ENCODE peak calls at places on chromosomes 4 and X, in seven cellular contexts. D is neural progenitor cell, U is bronchial epithelial cell, Y is tibial artery, P is astrocyte, J is psoas muscle, M is fibroblast of the aortic adventitia. W is an unnamed sample.

GRCh38 chr4:7254736-7255487 is 62.6 kb downstream of the SORCS2 start:
- DNase-seq in U (no peak), Y (no peak), M (peak), J (peak), D (no peak), P (no peak), W (no peak)

GRCh38 chrX:9677098-9677739 is 88.4 kb downstream of the GPR143 start:
- DNase-seq in P (peak), Y (no peak), D (no peak), U (peak), M (peak), J (no peak), W (peak)

GRCh38 chrX:30626402-30626801 is 26.8 kb upstream of the GK start:
- DNase-seq in D (no peak), Y (no peak), U (no peak), J (no peak), P (no peak), M (no peak), W (no peak)

GRCh38 chr4:89434364-89434988 is 126.9 kb upstream of the GPRIN3 start:
- DNase-seq in M (peak), P (peak), U (peak), D (peak), J (no peak), Y (no peak), W (peak)

GRCh38 chrX:30652527-30653414 is 452 bp upstream of the GK start:
- DNase-seq in D (peak), U (peak), P (peak), M (peak), J (peak), Y (peak), W (peak)

GRCh38 chr4:48602222-48602621 is 112.2 kb downstream of the ZAR1 start:
- DNase-seq in U (peak), M (peak), P (peak), J (no peak), Y (no peak), D (no peak), W (peak)

GRCh38 chr4:119730644-119730995 is 102.0 kb upstream of the PDE5A start:
- DNase-seq in P (no peak), D (no peak), J (no peak), Y (no peak), U (no peak), M (peak), W (no peak)

GRCh38 chr4:7557447-7557846 is 122.7 kb upstream of the PSAPL1 start:
- DNase-seq in Y (no peak), J (no peak), D (no peak), P (peak), M (peak), U (peak), W (peak)

GRCh38 chr4:40176602-40177001 is 20.2 kb upstream of the RHOH start:
- DNase-seq in Y (no peak), M (no peak), U (no peak), P (no peak), D (no peak), J (no peak), W (no peak)

GRCh38 chr4:158934996-158935669 is 166.3 kb downstream of the FNIP2 start:
- DNase-seq in Y (no peak), M (no peak), P (peak), J (no peak), D (peak), U (no peak), W (peak)

GRCh38 chr4:104860227-104861123 is 286.2 kb upstream of the TET2 start:
- DNase-seq in J (no peak), P (peak), Y (peak), U (peak), M (peak), D (peak), W (peak)

GRCh38 chr4:1056671-1057402 is 45.4 kb downstream of the FGFRL1 start:
- DNase-seq in J (no peak), P (no peak), D (no peak), M (no peak), U (no peak), Y (no peak), W (no peak)

GRCh38 chr4:55561884-55562283 is 15.2 kb upstream of the CLOCK start:
- DNase-seq in D (no peak), U (peak), J (no peak), P (no peak), M (no peak), Y (no peak), W (peak)

GRCh38 chrX:9859711-9860555 is 73.7 kb downstream of the SHROOM2 start:
- DNase-seq in D (no peak), M (no peak), Y (no peak), P (peak), U (peak), J (no peak), W (no peak)

GRCh38 chrX:9337056-9337455 is 127.8 kb upstream of the TBL1X start:
- DNase-seq in Y (peak), D (no peak), M (peak), P (peak), J (no peak), U (no peak), W (no peak)

GRCh38 chrX:152989292-152989658 is 4.6 kb downstream of the PNMA5 start:
- DNase-seq in P (no peak), M (peak), U (no peak), D (no peak), Y (no peak), J (no peak), W (no peak)

GRCh38 chrX:150408561-150408960 is 45.4 kb downstream of the MAMLD1 start:
- DNase-seq in J (no peak), M (no peak), D (no peak), Y (no peak), U (no peak), P (no peak), W (no peak)

GRCh38 chr4:153634737-153635353 is 49.2 kb upstream of the TLR2 start:
- DNase-seq in J (no peak), M (peak), Y (no peak), P (no peak), U (peak), D (peak), W (peak)

GRCh38 chr4:36079666-36080065 is 164.6 kb downstream of the ARAP2 start:
- DNase-seq in M (no peak), J (no peak), U (no peak), D (no peak), P (no peak), Y (no peak), W (no peak)

GRCh38 chr4:7120341-7120740 is 52.5 kb upstream of the GRPEL1 start:
- DNase-seq in P (no peak), J (no peak), U (no peak), D (no peak), Y (no peak), M (no peak), W (no peak)

GRCh38 chr4:8534129-8534528 is 46.1 kb upstream of the GPR78 start:
- DNase-seq in J (no peak), P (peak), U (peak), D (no peak), M (peak), Y (no peak), W (peak)

GRCh38 chr4:25767877-25768475 is 94.8 kb downstream of the SEL1L3 start:
- DNase-seq in M (peak), U (peak), P (peak), J (peak), Y (peak), D (peak), W (peak)

GRCh38 chr4:81260443-81261102 is 45.6 kb upstream of the PRKG2 start:
- DNase-seq in Y (no peak), J (no peak), M (peak), D (peak), P (no peak), U (no peak), W (peak)
- TF ChIP-seq CTCF in Y (no peak), J (no peak), M (peak), D (peak), P (peak), U (peak), W (peak)

GRCh38 chrX:64394874-64395567 is at the start of gene MTMR8:
- DNase-seq in D (peak), P (no peak), J (peak), Y (peak), M (no peak), U (peak), W (peak)
- H3K4me3 ChIP-seq in D (peak), P (peak), J (peak), Y (peak), M (no peak), U (peak), W (peak)

GRCh38 chr4:6090936-6091335 is 72.7 kb upstream of the C4orf50 start:
- DNase-seq in Y (no peak), D (no peak), M (no peak), P (no peak), J (no peak), U (no peak), W (no peak)

GRCh38 chr4:6088950-6089349 is 70.7 kb upstream of the C4orf50 start:
- DNase-seq in J (no peak), U (no peak), D (no peak), Y (no peak), P (no peak), M (no peak), W (no peak)

GRCh38 chr4:6085028-6085942 is 67.1 kb upstream of the C4orf50 start:
- DNase-seq in Y (no peak), D (no peak), U (no peak), J (no peak), M (no peak), P (no peak), W (no peak)

GRCh38 chr4:6085943-6086628 is 67.9 kb upstream of the C4orf50 start:
- DNase-seq in P (no peak), D (no peak), M (no peak), U (no peak), J (no peak), Y (no peak), W (no peak)

DNA sequence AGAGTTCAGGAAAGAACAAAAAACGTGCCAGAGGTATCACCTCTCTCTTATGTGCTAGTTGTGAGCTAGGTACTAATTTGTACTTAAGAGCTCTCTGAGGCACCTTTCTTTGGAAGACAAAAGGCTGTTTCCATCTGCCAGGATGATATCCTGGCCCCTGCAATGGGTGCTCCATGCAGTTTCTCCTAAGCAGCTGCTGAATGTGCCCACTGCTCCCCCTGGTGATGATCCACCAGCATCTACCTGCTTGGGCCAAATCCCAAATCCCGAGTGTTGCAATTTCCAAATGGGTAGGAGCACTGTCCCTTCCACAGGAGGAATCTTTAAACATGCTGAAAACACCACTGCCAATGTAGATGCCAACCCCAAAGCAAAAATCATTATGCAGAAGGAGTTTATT is 69.4 kb upstream of the C4orf50 start:
- DNase-seq in Y (no peak), U (peak), J (no peak), P (no peak), M (peak), D (peak), W (peak)
- TF ChIP-seq CTCF in Y (no peak), U (peak), J (peak), P (peak), M (no peak), D (peak), W (no peak)

GRCh38 chr4:138681000-138681604 is 334.5 kb upstream of the NOCT start:
- DNase-seq in J (peak), U (peak), M (peak), P (no peak), D (peak), Y (peak), W (peak)
- H3K4me3 ChIP-seq in J (no peak), U (no peak), M (no peak), P (no peak), D (no peak), Y (no peak), W (no peak)

GRCh38 chrX:119654112-119654531 is 38.8 kb downstream of the SEPTIN6 start:
- DNase-seq in D (peak), J (peak), M (peak), U (peak), Y (no peak), P (peak), W (peak)
- TF ChIP-seq CTCF in D (no peak), J (no peak), M (no peak), U (no peak), Y (no peak), P (no peak), W (no peak)

GRCh38 chrX:119237526-119238035 is 1.5 kb downstream of the PGRMC1 start:
- DNase-seq in D (peak), M (no peak), P (no peak), J (no peak), U (no peak), Y (no peak), W (peak)

GRCh38 chrX:119240356-119240755 is 4.3 kb downstream of the PGRMC1 start:
- DNase-seq in M (peak), J (no peak), Y (no peak), P (peak), D (no peak), U (no peak), W (peak)

GRCh38 chrX:119236599-119237525 is 777 bp downstream of the PGRMC1 start:
- DNase-seq in U (peak), P (peak), M (peak), Y (peak), D (peak), J (peak), W (peak)

GRCh38 chrX:119235872-119236598 is at the start of gene PGRMC1:
- DNase-seq in D (peak), M (peak), P (peak), J (peak), Y (peak), U (peak), W (peak)

GRCh38 chrX:119238557-119238956 is 2.5 kb downstream of the PGRMC1 start:
- DNase-seq in J (no peak), U (peak), D (peak), M (peak), P (peak), Y (no peak), W (peak)
- H3K4me3 ChIP-seq in J (no peak), U (no peak), D (peak), M (peak), P (peak), Y (no peak), W (no peak)

W was measured in epithelial cell of esophagus.